ENCODE peak calls at places on chromosomes 12 and 14, in seven cellular contexts. One of them, this sample, is unnamed.

GRCh38 chr14:32027255-32027939 is 49.7 kb upstream of the ARHGAP5 start:
- DNase-seq in progenitor cell of endocrine pancreas: no peak
- DNase-seq in H54: peak; percentile 12
- DNase-seq in mammary epithelial cell: no peak
- DNase-seq in AG10803: peak; percentile 3
- DNase-seq in GM13976: no peak
- DNase-seq in activated CD8-positive, alpha-beta memory T cell treated with anti-CD3 and anti-CD28 coated beads, Interleukin-2, amount 50 U/mL, for 48 hours: no peak
- DNase-seq in this sample: peak; percentile 87

GRCh38 chr14:72291908-72292688 is 359.9 kb downstream of the RGS6 start:
- DNase-seq in progenitor cell of endocrine pancreas: peak; percentile 16
- DNase-seq in H54: peak; percentile 6
- DNase-seq in mammary epithelial cell: peak; percentile 54
- DNase-seq in AG10803: peak; percentile 40
- DNase-seq in GM13976: peak; percentile 59
- DNase-seq in activated CD8-positive, alpha-beta memory T cell treated with anti-CD3 and anti-CD28 coated beads, Interleukin-2, amount 50 U/mL, for 48 hours: no peak
- DNase-seq in this sample: peak; percentile 85

GRCh38 chr12:91778091-91778819 is 367.4 kb downstream of the BTG1 start:
- DNase-seq in progenitor cell of endocrine pancreas: no peak
- DNase-seq in H54: no peak
- DNase-seq in mammary epithelial cell: no peak
- DNase-seq in AG10803: peak; percentile 18
- DNase-seq in GM13976: no peak
- DNase-seq in activated CD8-positive, alpha-beta memory T cell treated with anti-CD3 and anti-CD28 coated beads, Interleukin-2, amount 50 U/mL, for 48 hours: no peak
- DNase-seq in this sample: no peak

GRCh38 chr12:112183141-112183581 is 57.8 kb downstream of the TRAFD1 start:
- DNase-seq in progenitor cell of endocrine pancreas: no peak
- DNase-seq in H54: peak; percentile 34
- DNase-seq in mammary epithelial cell: peak; percentile 25
- DNase-seq in AG10803: peak; percentile 17
- DNase-seq in GM13976: peak; percentile 79
- DNase-seq in activated CD8-positive, alpha-beta memory T cell treated with anti-CD3 and anti-CD28 coated beads, Interleukin-2, amount 50 U/mL, for 48 hours: no peak
- DNase-seq in this sample: no peak

GRCh38 chr12:54001283-54002187 is 1.6 kb downstream of the HOXC9 start:
- DNase-seq in progenitor cell of endocrine pancreas: no peak
- DNase-seq in H54: no peak
- DNase-seq in mammary epithelial cell: no peak
- DNase-seq in AG10803: no peak
- DNase-seq in GM13976: no peak
- DNase-seq in activated CD8-positive, alpha-beta memory T cell treated with anti-CD3 and anti-CD28 coated beads, Interleukin-2, amount 50 U/mL, for 48 hours: no peak
- DNase-seq in this sample: no peak

GRCh38 chr14:69708586-69709169 is 58.3 kb upstream of the SRSF5 start:
- DNase-seq in progenitor cell of endocrine pancreas: no peak
- DNase-seq in H54: no peak
- DNase-seq in mammary epithelial cell: no peak
- DNase-seq in AG10803: no peak
- DNase-seq in GM13976: no peak
- DNase-seq in activated CD8-positive, alpha-beta memory T cell treated with anti-CD3 and anti-CD28 coated beads, Interleukin-2, amount 50 U/mL, for 48 hours: no peak
- DNase-seq in this sample: peak; percentile 46

GRCh38 chr14:76908834-76909233 is 82.6 kb downstream of the LRRC74A start:
- DNase-seq in progenitor cell of endocrine pancreas: no peak
- DNase-seq in H54: no peak
- DNase-seq in mammary epithelial cell: no peak
- DNase-seq in AG10803: no peak
- DNase-seq in GM13976: peak; percentile 73
- DNase-seq in activated CD8-positive, alpha-beta memory T cell treated with anti-CD3 and anti-CD28 coated beads, Interleukin-2, amount 50 U/mL, for 48 hours: no peak
- DNase-seq in this sample: no peak

GRCh38 chr12:4330203-4330602 is 9.2 kb downstream of the TIGAR start:
- DNase-seq in progenitor cell of endocrine pancreas: no peak
- DNase-seq in H54: no peak
- DNase-seq in mammary epithelial cell: no peak
- DNase-seq in AG10803: no peak
- DNase-seq in GM13976: no peak
- DNase-seq in activated CD8-positive, alpha-beta memory T cell treated with anti-CD3 and anti-CD28 coated beads, Interleukin-2, amount 50 U/mL, for 48 hours: no peak
- DNase-seq in this sample: no peak

GRCh38 chr12:116423053-116423452 is 136.1 kb upstream of the MAP1LC3B2 start:
- DNase-seq in progenitor cell of endocrine pancreas: no peak
- DNase-seq in H54: no peak
- DNase-seq in mammary epithelial cell: peak; percentile 39
- DNase-seq in AG10803: peak; percentile 88
- DNase-seq in GM13976: no peak
- DNase-seq in activated CD8-positive, alpha-beta memory T cell treated with anti-CD3 and anti-CD28 coated beads, Interleukin-2, amount 50 U/mL, for 48 hours: no peak
- DNase-seq in this sample: peak; percentile 48

GRCh38 chr12:65740873-65741600 is 83.2 kb upstream of the HMGA2 start:
- DNase-seq in progenitor cell of endocrine pancreas: peak; percentile 90
- DNase-seq in H54: peak; percentile 83
- DNase-seq in mammary epithelial cell: peak; percentile 73
- DNase-seq in AG10803: peak; percentile 71
- DNase-seq in GM13976: peak; percentile 92
- DNase-seq in activated CD8-positive, alpha-beta memory T cell treated with anti-CD3 and anti-CD28 coated beads, Interleukin-2, amount 50 U/mL, for 48 hours: peak; percentile 87
- DNase-seq in this sample: peak; percentile 42

GRCh38 chr14:22671622-22672021 is 27.5 kb upstream of the OR6J1 start:
- DNase-seq in progenitor cell of endocrine pancreas: no peak
- DNase-seq in H54: no peak
- DNase-seq in mammary epithelial cell: peak; percentile 31
- DNase-seq in AG10803: no peak
- DNase-seq in GM13976: no peak
- DNase-seq in activated CD8-positive, alpha-beta memory T cell treated with anti-CD3 and anti-CD28 coated beads, Interleukin-2, amount 50 U/mL, for 48 hours: no peak
- DNase-seq in this sample: no peak

GRCh38 chr12:97575792-97576191 is 113.2 kb downstream of the RMST start:
- DNase-seq in progenitor cell of endocrine pancreas: no peak
- DNase-seq in H54: no peak
- DNase-seq in mammary epithelial cell: peak; percentile 43
- DNase-seq in AG10803: no peak
- DNase-seq in GM13976: no peak
- DNase-seq in activated CD8-positive, alpha-beta memory T cell treated with anti-CD3 and anti-CD28 coated beads, Interleukin-2, amount 50 U/mL, for 48 hours: no peak
- DNase-seq in this sample: peak; percentile 80

GRCh38 chr12:56995930-56996496 is 10.3 kb downstream of the ZBTB39 start:
- DNase-seq in progenitor cell of endocrine pancreas: no peak
- DNase-seq in H54: no peak
- DNase-seq in mammary epithelial cell: no peak
- DNase-seq in AG10803: no peak
- DNase-seq in GM13976: no peak
- DNase-seq in activated CD8-positive, alpha-beta memory T cell treated with anti-CD3 and anti-CD28 coated beads, Interleukin-2, amount 50 U/mL, for 48 hours: peak; percentile 40
- DNase-seq in this sample: no peak

GRCh38 chr12:68632486-68632885 is 21.8 kb downstream of the RAP1B start:
- DNase-seq in progenitor cell of endocrine pancreas: no peak
- DNase-seq in H54: no peak
- DNase-seq in mammary epithelial cell: no peak
- DNase-seq in AG10803: no peak
- DNase-seq in GM13976: no peak
- DNase-seq in activated CD8-positive, alpha-beta memory T cell treated with anti-CD3 and anti-CD28 coated beads, Interleukin-2, amount 50 U/mL, for 48 hours: no peak
- DNase-seq in this sample: no peak

GRCh38 chr12:116955382-116956021 is 44.8 kb downstream of the FBXW8 start:
- DNase-seq in progenitor cell of endocrine pancreas: no peak
- DNase-seq in H54: no peak
- DNase-seq in mammary epithelial cell: peak; percentile 81
- DNase-seq in AG10803: no peak
- DNase-seq in GM13976: peak; percentile 25
- DNase-seq in activated CD8-positive, alpha-beta memory T cell treated with anti-CD3 and anti-CD28 coated beads, Interleukin-2, amount 50 U/mL, for 48 hours: no peak
- DNase-seq in this sample: peak; percentile 86

GRCh38 chr12:52730383-52730782 is 27.1 kb upstream of the KRT77 start:
- DNase-seq in progenitor cell of endocrine pancreas: no peak
- DNase-seq in H54: no peak
- DNase-seq in mammary epithelial cell: no peak
- DNase-seq in AG10803: no peak
- DNase-seq in GM13976: no peak
- DNase-seq in activated CD8-positive, alpha-beta memory T cell treated with anti-CD3 and anti-CD28 coated beads, Interleukin-2, amount 50 U/mL, for 48 hours: no peak
- DNase-seq in this sample: no peak

GRCh38 chr12:67593041-67593870 is 55.3 kb upstream of the DYRK2 start:
- DNase-seq in progenitor cell of endocrine pancreas: peak; percentile 31
- DNase-seq in H54: peak; percentile 24
- DNase-seq in mammary epithelial cell: peak; percentile 94
- DNase-seq in AG10803: peak; percentile 37
- DNase-seq in GM13976: no peak
- DNase-seq in activated CD8-positive, alpha-beta memory T cell treated with anti-CD3 and anti-CD28 coated beads, Interleukin-2, amount 50 U/mL, for 48 hours: no peak
- DNase-seq in this sample: peak; percentile 99

GRCh38 chr14:24232645-24233537 is at the start of gene GMPR2:
- DNase-seq in progenitor cell of endocrine pancreas: no peak
- DNase-seq in H54: no peak
- DNase-seq in mammary epithelial cell: no peak
- DNase-seq in AG10803: no peak
- DNase-seq in GM13976: no peak
- DNase-seq in activated CD8-positive, alpha-beta memory T cell treated with anti-CD3 and anti-CD28 coated beads, Interleukin-2, amount 50 U/mL, for 48 hours: no peak
- DNase-seq in this sample: no peak

GRCh38 chr12:97299867-97300266 is 162.7 kb upstream of the RMST start:
- DNase-seq in progenitor cell of endocrine pancreas: no peak
- DNase-seq in H54: no peak
- DNase-seq in mammary epithelial cell: no peak
- DNase-seq in AG10803: no peak
- DNase-seq in GM13976: no peak
- DNase-seq in activated CD8-positive, alpha-beta memory T cell treated with anti-CD3 and anti-CD28 coated beads, Interleukin-2, amount 50 U/mL, for 48 hours: no peak
- DNase-seq in this sample: no peak

GRCh38 chr14:73014105-73014504 is 12.8 kb downstream of the ZFYVE1 start:
- DNase-seq in progenitor cell of endocrine pancreas: no peak
- DNase-seq in H54: no peak
- DNase-seq in mammary epithelial cell: peak; percentile 78
- DNase-seq in AG10803: peak; percentile 32
- DNase-seq in GM13976: peak; percentile 66
- DNase-seq in activated CD8-positive, alpha-beta memory T cell treated with anti-CD3 and anti-CD28 coated beads, Interleukin-2, amount 50 U/mL, for 48 hours: no peak
- DNase-seq in this sample: no peak

GRCh38 chr14:100504372-100505078 is 82.7 kb downstream of the BEGAIN start:
- DNase-seq in progenitor cell of endocrine pancreas: no peak
- DNase-seq in H54: peak; percentile 26
- DNase-seq in mammary epithelial cell: peak; percentile 12
- DNase-seq in AG10803: no peak
- DNase-seq in GM13976: no peak
- DNase-seq in activated CD8-positive, alpha-beta memory T cell treated with anti-CD3 and anti-CD28 coated beads, Interleukin-2, amount 50 U/mL, for 48 hours: no peak
- DNase-seq in this sample: peak; percentile 85

GRCh38 chr12:19846561-19846960 is 407.3 kb downstream of the AEBP2 start:
- DNase-seq in progenitor cell of endocrine pancreas: no peak
- DNase-seq in H54: no peak
- DNase-seq in mammary epithelial cell: peak; percentile 64
- DNase-seq in AG10803: peak; percentile 62
- DNase-seq in GM13976: no peak
- DNase-seq in activated CD8-positive, alpha-beta memory T cell treated with anti-CD3 and anti-CD28 coated beads, Interleukin-2, amount 50 U/mL, for 48 hours: no peak
- DNase-seq in this sample: peak; percentile 56

GRCh38 chr12:117167769-117168168 is 22.5 kb downstream of the FBXO21 start:
- DNase-seq in progenitor cell of endocrine pancreas: no peak
- DNase-seq in H54: no peak
- DNase-seq in mammary epithelial cell: no peak
- DNase-seq in AG10803: no peak
- DNase-seq in GM13976: no peak
- DNase-seq in activated CD8-positive, alpha-beta memory T cell treated with anti-CD3 and anti-CD28 coated beads, Interleukin-2, amount 50 U/mL, for 48 hours: no peak
- DNase-seq in this sample: no peak

GRCh38 chr12:3453947-3454675 is 36.9 kb upstream of the PRMT8 start:
- DNase-seq in progenitor cell of endocrine pancreas: no peak
- DNase-seq in H54: peak; percentile 64
- DNase-seq in mammary epithelial cell: peak; percentile 99
- DNase-seq in AG10803: peak; percentile 26
- DNase-seq in GM13976: no peak
- DNase-seq in activated CD8-positive, alpha-beta memory T cell treated with anti-CD3 and anti-CD28 coated beads, Interleukin-2, amount 50 U/mL, for 48 hours: no peak
- DNase-seq in this sample: peak; percentile 94

GRCh38 chr12:106898001-106898966 is 57.4 kb upstream of the TMEM263 start:
- DNase-seq in progenitor cell of endocrine pancreas: no peak
- DNase-seq in H54: no peak
- DNase-seq in mammary epithelial cell: no peak
- DNase-seq in AG10803: no peak
- DNase-seq in GM13976: no peak
- DNase-seq in activated CD8-positive, alpha-beta memory T cell treated with anti-CD3 and anti-CD28 coated beads, Interleukin-2, amount 50 U/mL, for 48 hours: no peak
- DNase-seq in this sample: no peak

GRCh38 chr14:74852922-74853530 is 22.9 kb downstream of the PROX2 start:
- DNase-seq in progenitor cell of endocrine pancreas: no peak
- DNase-seq in H54: no peak
- DNase-seq in mammary epithelial cell: no peak
- DNase-seq in AG10803: peak; percentile 93
- DNase-seq in GM13976: no peak
- DNase-seq in activated CD8-positive, alpha-beta memory T cell treated with anti-CD3 and anti-CD28 coated beads, Interleukin-2, amount 50 U/mL, for 48 hours: no peak
- DNase-seq in this sample: no peak

GRCh38 chr14:22428681-22429315 is 160.2 kb downstream of the DAD1 start:
- DNase-seq in progenitor cell of endocrine pancreas: no peak
- DNase-seq in H54: no peak
- DNase-seq in mammary epithelial cell: no peak
- DNase-seq in AG10803: peak; percentile 16
- DNase-seq in GM13976: no peak
- DNase-seq in activated CD8-positive, alpha-beta memory T cell treated with anti-CD3 and anti-CD28 coated beads, Interleukin-2, amount 50 U/mL, for 48 hours: no peak
- DNase-seq in this sample: no peak

GRCh38 chr14:68503186-68503825 is 289.6 kb downstream of the ZFP36L1 start:
- DNase-seq in progenitor cell of endocrine pancreas: no peak
- DNase-seq in H54: no peak
- DNase-seq in mammary epithelial cell: no peak
- DNase-seq in AG10803: no peak
- DNase-seq in GM13976: no peak
- DNase-seq in activated CD8-positive, alpha-beta memory T cell treated with anti-CD3 and anti-CD28 coated beads, Interleukin-2, amount 50 U/mL, for 48 hours: no peak
- DNase-seq in this sample: no peak

GRCh38 chr14:74548881-74549280 is 55.3 kb downstream of the ISCA2 start:
- DNase-seq in progenitor cell of endocrine pancreas: no peak
- DNase-seq in H54: no peak
- DNase-seq in mammary epithelial cell: no peak
- DNase-seq in AG10803: peak; percentile 97
- DNase-seq in GM13976: no peak
- DNase-seq in activated CD8-positive, alpha-beta memory T cell treated with anti-CD3 and anti-CD28 coated beads, Interleukin-2, amount 50 U/mL, for 48 hours: no peak
- DNase-seq in this sample: peak; percentile 38

GRCh38 chr14:53391631-53392030 is 238.5 kb upstream of the DDHD1 start:
- DNase-seq in progenitor cell of endocrine pancreas: no peak
- DNase-seq in H54: peak; percentile 34
- DNase-seq in mammary epithelial cell: peak; percentile 98
- DNase-seq in AG10803: peak; percentile 76
- DNase-seq in GM13976: no peak
- DNase-seq in activated CD8-positive, alpha-beta memory T cell treated with anti-CD3 and anti-CD28 coated beads, Interleukin-2, amount 50 U/mL, for 48 hours: no peak
- DNase-seq in this sample: peak; percentile 86

GRCh38 chr12:69570000-69570516 is 15.2 kb upstream of the CCT2 start:
- DNase-seq in progenitor cell of endocrine pancreas: no peak
- DNase-seq in H54: no peak
- DNase-seq in mammary epithelial cell: peak; percentile 91
- DNase-seq in AG10803: peak; percentile 89
- DNase-seq in GM13976: no peak
- DNase-seq in activated CD8-positive, alpha-beta memory T cell treated with anti-CD3 and anti-CD28 coated beads, Interleukin-2, amount 50 U/mL, for 48 hours: no peak
- DNase-seq in this sample: peak; percentile 84

GRCh38 chr12:121839993-121840761 is 18.5 kb downstream of the HPD start:
- DNase-seq in progenitor cell of endocrine pancreas: no peak
- DNase-seq in H54: no peak
- DNase-seq in mammary epithelial cell: no peak
- DNase-seq in AG10803: no peak
- DNase-seq in GM13976: no peak
- DNase-seq in activated CD8-positive, alpha-beta memory T cell treated with anti-CD3 and anti-CD28 coated beads, Interleukin-2, amount 50 U/mL, for 48 hours: no peak
- DNase-seq in this sample: no peak

GRCh38 chr12:20370841-20371240 is 2.5 kb downstream of the PDE3A start:
- DNase-seq in progenitor cell of endocrine pancreas: no peak
- DNase-seq in H54: no peak
- DNase-seq in mammary epithelial cell: no peak
- DNase-seq in AG10803: no peak
- DNase-seq in GM13976: no peak
- DNase-seq in activated CD8-positive, alpha-beta memory T cell treated with anti-CD3 and anti-CD28 coated beads, Interleukin-2, amount 50 U/mL, for 48 hours: no peak
- DNase-seq in this sample: no peak

GRCh38 chr14:93430319-93430801 is 379 bp upstream of the UNC79 start:
- DNase-seq in progenitor cell of endocrine pancreas: peak; percentile 25
- DNase-seq in H54: no peak
- DNase-seq in mammary epithelial cell: no peak
- DNase-seq in AG10803: no peak
- DNase-seq in GM13976: peak; percentile 31
- DNase-seq in activated CD8-positive, alpha-beta memory T cell treated with anti-CD3 and anti-CD28 coated beads, Interleukin-2, amount 50 U/mL, for 48 hours: no peak
- DNase-seq in this sample: no peak